ENCODE peak calls at places on chromosomes 7 and 10, in eight cellular contexts. D is sigmoid colon, B is esophagus squamous epithelium, G is PC-9, T is upper lobe of right lung, H is heart right ventricle, C is adrenal gland, F is PC-3. O is an unnamed sample.

GRCh38 chr7:156566812-156567549 is 73.6 kb upstream of the RNF32 start:
- DNase-seq in D (no peak), B (no peak), G (no peak), T (no peak), H (no peak), C (no peak), F (no peak), O (peak; percentile 68)

GRCh38 chr10:93406367-93407145 is 75.6 kb downstream of the MYOF start:
- DNase-seq in D (no peak), B (no peak), G (no peak), T (no peak), H (no peak), C (no peak), F (no peak), O (no peak)

GRCh38 chr10:5976689-5977470 is 463 bp downstream of the IL15RA start:
- DNase-seq in D (peak; percentile 77), B (no peak), G (no peak), T (peak; percentile 83), H (peak; percentile 52), C (peak; percentile 48), F (peak; percentile 30), O (peak; percentile 80)

GRCh38 chr7:104960741-104961479 is 53.1 kb upstream of the KMT2E start:
- DNase-seq in D (no peak), B (no peak), G (no peak), T (no peak), H (no peak), C (peak; percentile 47), F (no peak), O (no peak)

GRCh38 chr7:159201722-159202330 is 57.2 kb upstream of the VIPR2 start:
- DNase-seq in D (no peak), B (no peak), G (no peak), T (no peak), H (no peak), C (no peak), F (no peak), O (no peak)

GRCh38 chr10:78654047-78654590 is 414.6 kb upstream of the ZMIZ1 start:
- DNase-seq in D (no peak), B (no peak), G (no peak), T (no peak), H (no peak), C (no peak), F (peak; percentile 39), O (no peak)

GRCh38 chr7:17646181-17646956 is 293.9 kb downstream of the SNX13 start:
- DNase-seq in D (no peak), B (no peak), G (peak; percentile 43), T (no peak), H (no peak), C (no peak), F (peak; percentile 54), O (no peak)

GRCh38 chr7:8937204-8937603 is 503.8 kb downstream of the NXPH1 start:
- DNase-seq in D (no peak), B (no peak), G (no peak), T (no peak), H (no peak), C (no peak), F (no peak), O (no peak)

GRCh38 chr7:149561072-149561471 is 63.5 kb upstream of the ZNF746 start:
- DNase-seq in D (no peak), B (no peak), G (no peak), T (no peak), H (no peak), C (no peak), F (no peak), O (no peak)

GRCh38 chr10:12299222-12299973 is 49.9 kb upstream of the CAMK1D start:
- DNase-seq in D (no peak), B (no peak), G (no peak), T (peak; percentile 73), H (no peak), C (peak; percentile 81), F (no peak), O (no peak)

GRCh38 chr7:112566392-112567324 is 85.9 kb downstream of the LSMEM1 start:
- DNase-seq in D (no peak), B (no peak), G (no peak), T (no peak), H (no peak), C (no peak), F (no peak), O (no peak)

GRCh38 chr7:151773795-151774194 is 103.1 kb downstream of the PRKAG2 start:
- DNase-seq in D (peak; percentile 47), B (no peak), G (no peak), T (peak; percentile 15), H (no peak), C (no peak), F (no peak), O (no peak)

GRCh38 chr7:15916666-15917388 is 230.3 kb upstream of the MEOX2 start:
- DNase-seq in D (no peak), B (no peak), G (peak; percentile 17), T (no peak), H (no peak), C (no peak), F (peak; percentile 16), O (no peak)

GRCh38 chr7:129458171-129458570 is 23.9 kb downstream of the STRIP2 start:
- DNase-seq in D (no peak), B (no peak), G (no peak), T (no peak), H (no peak), C (no peak), F (no peak), O (no peak)

GRCh38 chr7:71735961-71736556 is 604.1 kb downstream of the GALNT17 start:
- DNase-seq in D (no peak), B (no peak), G (no peak), T (no peak), H (no peak), C (peak; percentile 61), F (peak; percentile 66), O (no peak)

GRCh38 chr7:2038876-2039728 is 193.6 kb downstream of the MAD1L1 start:
- DNase-seq in D (peak; percentile 20), B (no peak), G (no peak), T (peak; percentile 12), H (no peak), C (no peak), F (peak; percentile 4), O (peak; percentile 22)
- H3K4me3 ChIP-seq in D (no peak overlapping the region), B (no peak overlapping the region), G (no peak overlapping the region), T (no peak overlapping the region), H (no peak overlapping the region), C (no peak overlapping the region), F (no peak overlapping the region), O (no peak overlapping the region)

DNA sequence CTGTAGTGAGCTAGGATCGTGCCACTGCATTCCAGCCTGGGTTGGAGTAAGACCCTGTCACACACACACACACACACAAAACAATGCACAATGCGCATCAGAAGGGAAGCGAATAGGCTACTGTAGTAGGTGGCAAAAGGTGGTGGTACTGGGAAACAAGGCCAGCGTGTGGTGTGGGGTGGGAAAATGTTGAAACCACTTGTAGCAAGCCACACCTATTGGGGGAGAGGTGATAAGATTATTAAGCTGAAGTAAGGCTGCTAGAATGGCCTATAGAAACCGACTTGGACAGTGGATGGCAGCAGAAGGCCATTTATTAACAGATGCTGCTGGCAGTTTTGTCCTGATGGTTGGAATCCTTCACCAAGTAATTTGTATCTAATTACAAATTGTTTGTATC is 7.2 kb upstream of the CHCHD1 start:
- DNase-seq in D (no peak), B (no peak), G (peak; percentile 49), T (no peak), H (no peak), C (no peak), F (peak; percentile 91), O (no peak)
- TF ChIP-seq CTCF in D (no peak), B (no peak), G (peak; percentile 27), T (no peak), H (peak; percentile 17), C (no peak), F (peak; percentile 94), O (no peak)

DNA sequence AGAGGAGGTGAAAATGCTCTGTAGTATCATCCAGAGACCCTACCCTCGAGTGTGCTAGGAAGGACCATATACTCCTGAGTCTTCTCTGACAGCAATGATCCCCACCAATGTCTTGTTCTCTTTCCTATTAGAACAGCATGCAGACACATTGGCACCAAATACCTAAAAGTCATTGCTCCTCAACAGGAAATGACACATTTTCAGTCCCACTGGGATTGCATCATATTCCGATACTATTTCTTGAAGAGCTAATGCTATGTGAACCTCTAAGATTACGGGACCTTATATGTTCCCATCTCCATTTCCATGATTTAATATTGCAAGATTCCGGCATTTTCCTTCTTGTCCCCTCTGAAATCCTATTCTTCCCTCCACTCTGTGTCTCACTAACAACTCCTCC is 177.4 kb downstream of the NRP1 start:
- DNase-seq in D (no peak), B (no peak), G (no peak), T (no peak), H (no peak), C (no peak), F (peak; percentile 98), O (no peak)
- H3K4me1 ChIP-seq in D (no peaks in the 10 kb centered on the region), B (peaks cover 20% of the 10 kb centered on the region), G (peaks cover 26% of the 10 kb centered on the region), T (peaks cover 17% of the 10 kb centered on the region), H (peaks cover 5% of the 10 kb centered on the region), C (no peaks in the 10 kb centered on the region), F (peaks cover 31% of the 10 kb centered on the region), O (no peaks in the 10 kb centered on the region)

GRCh38 chr7:101899616-101900015 is 82.2 kb downstream of the CUX1 start:
- DNase-seq in D (no peak), B (no peak), G (no peak), T (no peak), H (no peak), C (no peak), F (no peak), O (no peak)
- H3K4me3 ChIP-seq in D (peak overlapping the region; percentile 43), B (peak overlapping the region; percentile 31), G (no peak overlapping the region), T (peak overlapping the region; percentile 30), H (peak overlapping the region; percentile 24), C (no peak overlapping the region), F (no peak overlapping the region), O (no peak overlapping the region)

DNA sequence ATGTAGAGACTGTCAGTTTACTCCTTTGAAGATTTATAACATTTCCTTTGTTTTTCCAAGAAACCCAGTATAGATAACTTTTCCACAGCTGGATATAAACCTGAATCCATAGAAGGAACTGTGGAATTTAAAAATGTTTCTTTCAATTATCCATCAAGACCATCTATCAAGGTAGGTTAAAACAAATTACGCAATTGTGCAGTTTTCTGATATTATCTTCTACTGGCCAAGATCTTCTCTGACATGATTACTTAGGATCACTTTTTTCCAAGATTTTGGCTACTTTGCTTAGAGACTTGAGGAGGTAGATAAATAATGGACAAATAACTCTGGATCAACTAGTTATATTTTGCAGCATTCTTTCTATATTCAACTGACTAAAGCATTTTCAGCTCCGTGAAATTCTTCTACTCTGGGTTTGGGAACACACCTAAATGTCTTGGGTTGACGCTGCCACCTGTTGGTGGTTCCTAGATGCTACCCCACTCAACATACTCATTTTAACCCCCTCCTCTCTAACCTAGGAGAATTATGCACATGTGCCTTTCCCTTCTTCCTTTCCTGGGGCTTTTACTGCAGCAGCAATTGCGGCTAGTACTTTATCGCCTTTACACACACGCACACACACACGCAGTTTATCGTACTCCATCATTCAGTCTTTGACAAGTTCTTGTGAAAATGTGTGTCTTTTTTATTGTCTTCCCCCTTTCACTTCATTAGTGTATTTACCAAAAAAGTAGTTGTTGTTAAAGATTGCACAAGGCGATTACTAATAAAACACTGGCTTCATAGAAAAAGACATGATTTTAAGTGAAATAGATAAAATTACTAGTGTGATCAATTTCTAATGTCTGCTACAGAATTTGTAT is 32.7 kb downstream of the ABCB5 start:
- DNase-seq in D (no peak), B (no peak), G (no peak), T (no peak), H (no peak), C (no peak), F (peak; percentile 70), O (no peak)
- TF ChIP-seq CTCF in D (no peak), B (no peak), G (peak; percentile 69), T (no peak), H (no peak), C (peak; percentile 3), F (peak; percentile 81), O (no peak)

GRCh38 chr7:37419496-37419895 is 29.2 kb downstream of the ELMO1 start:
- DNase-seq in D (no peak), B (no peak), G (no peak), T (no peak), H (no peak), C (no peak), F (no peak), O (no peak)
- H3K4me1 ChIP-seq in D (peaks cover 3% of the 10 kb centered on the region), B (peaks cover 27% of the 10 kb centered on the region), G (no peaks in the 10 kb centered on the region), T (peaks cover 38% of the 10 kb centered on the region), H (peaks cover 21% of the 10 kb centered on the region), C (no peaks in the 10 kb centered on the region), F (no peaks in the 10 kb centered on the region), O (no peaks in the 10 kb centered on the region)

O was measured in mucosa of descending colon.